ENCODE peak calls at places on chromosomes 5 and 9, in nine cellular contexts. S is body of pancreas; Q is T-helper 17 cell; U is SK-N-SH; J is SHP77 treated with DMSO at 0.1 percent for 48 hours; Z is activated CD8-positive, alpha-beta memory T cell treated with anti-CD3 and anti-CD28 coated beads, Interleukin-2, amount 50 U/mL, for 48 hours; G is RWPE1; L is naive thymus-derived CD4-positive, alpha-beta T cell; D is MCF 10A. P is an unnamed sample.
A peak's percentile ranks its signal among the peaks of the same experiment; 100 is the strongest.

GRCh38 chr9:137772281-137772873 is 105.2 kb upstream of the CACNA1B start:
- DNase-seq in S (no peak), Q (no peak), U (no peak), J (no peak), Z (no peak), G (peak; percentile 21), L (no peak), D (no peak), P (no peak)

GRCh38 chr5:127320032-127320945 is 29.7 kb downstream of the MEGF10 start:
- DNase-seq in S (no peak), Q (no peak), U (no peak), J (no peak), Z (no peak), G (no peak), L (no peak), D (no peak), P (no peak)

GRCh38 chr5:134647750-134648424 is 698 bp upstream of the SEC24A start:
- DNase-seq in S (no peak), Q (no peak), U (no peak), J (peak; percentile 1), Z (no peak), G (peak; percentile 77), L (peak; percentile 36), D (peak; percentile 73), P (peak; percentile 9)

GRCh38 chr5:149886060-149886459 is 58.5 kb downstream of the PDE6A start:
- DNase-seq in S (no peak), Q (no peak), U (no peak), J (no peak), Z (no peak), G (no peak), L (no peak), D (peak; percentile 27), P (no peak)

GRCh38 chr9:14221558-14221957 is 92.4 kb downstream of the NFIB start:
- DNase-seq in S (no peak), Q (no peak), U (no peak), J (no peak), Z (no peak), G (peak; percentile 81), L (no peak), D (peak; percentile 90), P (no peak)

GRCh38 chr5:141637693-141638419 is 1.1 kb downstream of the RELL2 start:
- DNase-seq in S (peak; percentile 68), Q (peak; percentile 37), U (peak; percentile 81), J (no peak), Z (peak; percentile 79), G (peak; percentile 72), L (peak; percentile 32), D (peak; percentile 52), P (peak; percentile 40)

GRCh38 chr9:96856363-96857286 is 2.3 kb upstream of the ZNF782 start:
- DNase-seq in S (peak; percentile 81), Q (peak; percentile 49), U (peak; percentile 54), J (peak; percentile 17), Z (no peak), G (peak; percentile 64), L (peak; percentile 50), D (peak; percentile 79), P (peak; percentile 34)

GRCh38 chr9:6759114-6759977 is 1.6 kb downstream of the KDM4C start:
- DNase-seq in S (peak; percentile 20), Q (no peak), U (peak; percentile 15), J (no peak), Z (peak; percentile 64), G (peak; percentile 43), L (no peak), D (peak; percentile 71), P (peak; percentile 9)

GRCh38 chr9:136703231-136703870 is 9.0 kb upstream of the DIPK1B start:
- DNase-seq in S (no peak), Q (no peak), U (no peak), J (no peak), Z (no peak), G (no peak), L (no peak), D (no peak), P (no peak)

GRCh38 chr5:159915913-159916840 is at the start of gene ADRA1B:
- DNase-seq in S (peak; percentile 57), Q (peak; percentile 17), U (peak; percentile 94), J (no peak), Z (peak; percentile 80), G (peak; percentile 87), L (no peak), D (peak; percentile 55), P (peak; percentile 2)

GRCh38 chr9:70081120-70081495 is 37.5 kb downstream of the MAMDC2 start:
- DNase-seq in S (no peak), Q (no peak), U (no peak), J (no peak), Z (no peak), G (no peak), L (no peak), D (peak; percentile 34), P (no peak)

GRCh38 chr5:159051431-159052281 is 48.1 kb downstream of the EBF1 start:
- DNase-seq in S (peak; percentile 38), Q (no peak), U (no peak), J (no peak), Z (peak; percentile 53), G (no peak), L (no peak), D (no peak), P (no peak)

GRCh38 chr9:91905958-91906585 is 44.0 kb downstream of the ROR2 start:
- DNase-seq in S (no peak), Q (no peak), U (no peak), J (no peak), Z (peak; percentile 69), G (peak; percentile 19), L (no peak), D (no peak), P (no peak)

GRCh38 chr5:179416114-179416730 is 71.0 kb upstream of the ADAMTS2 start:
- DNase-seq in S (no peak), Q (no peak), U (peak; percentile 10), J (no peak), Z (no peak), G (no peak), L (no peak), D (no peak), P (no peak)

GRCh38 chr9:98135938-98136337 is 16.9 kb upstream of the TRIM14 start:
- DNase-seq in S (no peak), Q (no peak), U (no peak), J (no peak), Z (no peak), G (no peak), L (no peak), D (no peak), P (no peak)

GRCh38 chr9:118991366-118992285 is 377.6 kb downstream of the BRINP1 start:
- DNase-seq in S (no peak), Q (no peak), U (no peak), J (no peak), Z (no peak), G (no peak), L (no peak), D (peak; percentile 23), P (no peak)

GRCh38 chr5:145495741-145496140 is 339.4 kb downstream of the PRELID2 start:
- DNase-seq in S (peak; percentile 25), Q (no peak), U (no peak), J (no peak), Z (no peak), G (peak; percentile 86), L (no peak), D (peak; percentile 90), P (no peak)

GRCh38 chr5:72325566-72326297 is 5.6 kb downstream of the PTCD2 start:
- DNase-seq in S (no peak), Q (no peak), U (no peak), J (no peak), Z (no peak), G (peak; percentile 25), L (no peak), D (peak; percentile 71), P (no peak)

GRCh38 chr5:105304859-105305258 is 1742.3 kb upstream of the NUDT12 start:
- DNase-seq in S (no peak), Q (no peak), U (no peak), J (no peak), Z (no peak), G (no peak), L (no peak), D (no peak), P (no peak)

GRCh38 chr5:27619982-27620381 is 581.6 kb upstream of the CDH9 start:
- DNase-seq in S (no peak), Q (no peak), U (no peak), J (peak; percentile 74), Z (no peak), G (no peak), L (no peak), D (no peak), P (no peak)

GRCh38 chr5:61332369-61332745 is 299 bp downstream of the ZSWIM6 start:
- DNase-seq in S (peak; percentile 49), Q (peak; percentile 38), U (peak; percentile 52), J (no peak), Z (no peak), G (no peak), L (peak; percentile 30), D (peak; percentile 26), P (peak; percentile 21)

GRCh38 chr9:3526903-3527652 is 1.3 kb upstream of the RFX3 start:
- DNase-seq in S (peak; percentile 15), Q (no peak), U (peak; percentile 45), J (peak; percentile 11), Z (no peak), G (no peak), L (peak; percentile 83), D (peak; percentile 33), P (no peak)